ENCODE peak calls at places on chromosome 7, in seven cellular contexts. G is endothelial cell, D is ovary, J is testis, B is HCT116, U is astrocyte of the spinal cord, A is psoas muscle. L is an unnamed sample.
A peak's percentile ranks its signal among the peaks of the same experiment; 100 is the strongest.

GRCh38 chr7:135342887-135343286 is 109.2 kb downstream of the STRA8 start:
- DNase-seq in G (no peak), D (no peak), J (no peak), B (no peak), U (no peak), A (peak; percentile 78), L (no peak)

GRCh38 chr7:50068850-50069551 is 24.0 kb downstream of the ZPBP start:
- DNase-seq in G (no peak), D (no peak), J (no peak), B (peak; percentile 22), U (peak; percentile 67), A (no peak), L (no peak)

GRCh38 chr7:28144266-28144665 is 36.3 kb downstream of the JAZF1 start:
- DNase-seq in G (peak; percentile 59), D (no peak), J (peak; percentile 51), B (no peak), U (no peak), A (no peak), L (no peak)

GRCh38 chr7:124566576-124566975 is 199.0 kb downstream of the GPR37 start:
- DNase-seq in G (peak; percentile 5), D (no peak), J (no peak), B (no peak), U (peak; percentile 83), A (no peak), L (no peak)

GRCh38 chr7:69342154-69342884 is 256.0 kb upstream of the AUTS2 start:
- DNase-seq in G (no peak), D (no peak), J (no peak), B (no peak), U (no peak), A (no peak), L (no peak)

GRCh38 chr7:155591055-155591750 is 44.8 kb upstream of the CNPY1 start:
- DNase-seq in G (no peak), D (no peak), J (no peak), B (no peak), U (no peak), A (no peak), L (no peak)

GRCh38 chr7:20440472-20441105 is 109.9 kb downstream of the ITGB8 start:
- DNase-seq in G (peak; percentile 44), D (no peak), J (peak; percentile 30), B (peak; percentile 29), U (peak; percentile 36), A (no peak), L (no peak)

GRCh38 chr7:134302120-134302519 is 14.6 kb downstream of the SLC35B4 start:
- DNase-seq in G (no peak), D (no peak), J (no peak), B (no peak), U (no peak), A (no peak), L (no peak)

GRCh38 chr7:87212478-87212877 is 7.1 kb downstream of the TMEM243 start:
- DNase-seq in G (no peak), D (no peak), J (no peak), B (no peak), U (no peak), A (no peak), L (no peak)

GRCh38 chr7:113521468-113521867 is 397.3 kb downstream of the PPP1R3A start:
- DNase-seq in G (no peak), D (no peak), J (no peak), B (no peak), U (peak; percentile 6), A (no peak), L (no peak)

GRCh38 chr7:121954803-121955202 is 81.8 kb downstream of the PTPRZ1 start:
- DNase-seq in G (no peak), D (no peak), J (no peak), B (no peak), U (peak; percentile 83), A (no peak), L (no peak)

GRCh38 chr7:147539685-147540084 is 1050.9 kb upstream of the C7orf33 start:
- DNase-seq in G (no peak), D (no peak), J (no peak), B (no peak), U (no peak), A (no peak), L (no peak)

GRCh38 chr7:129739427-129739826 is 127.9 kb downstream of the NRF1 start:
- DNase-seq in G (no peak), D (no peak), J (peak; percentile 45), B (no peak), U (peak; percentile 65), A (peak; percentile 69), L (no peak)

GRCh38 chr7:16428672-16429071 is 7.3 kb upstream of the CRPPA start:
- DNase-seq in G (no peak), D (no peak), J (no peak), B (no peak), U (peak; percentile 58), A (no peak), L (no peak)

GRCh38 chr7:140983802-140984201 is 30.9 kb downstream of the MRPS33 start:
- DNase-seq in G (no peak), D (no peak), J (no peak), B (peak; percentile 8), U (no peak), A (no peak), L (no peak)

GRCh38 chr7:157682064-157682945 is 345.5 kb downstream of the DNAJB6 start:
- DNase-seq in G (no peak), D (no peak), J (peak; percentile 11), B (no peak), U (no peak), A (no peak), L (no peak)

GRCh38 chr7:27068316-27068715 is 27.5 kb downstream of the HOXA1 start:
- DNase-seq in G (no peak), D (no peak), J (no peak), B (no peak), U (no peak), A (no peak), L (no peak)

GRCh38 chr7:149884541-149884940 is 10.8 kb downstream of the ATP6V0E2 start:
- DNase-seq in G (no peak), D (no peak), J (no peak), B (no peak), U (no peak), A (no peak), L (no peak)

GRCh38 chr7:139748373-139748765 is 29.4 kb downstream of the HIPK2 start:
- DNase-seq in G (no peak), D (peak; percentile 32), J (peak; percentile 35), B (no peak), U (no peak), A (peak; percentile 63), L (no peak)

L was measured in left lung.